ENCODE peak calls at places on chromosomes 16 and 17, in nine cellular contexts. One of them, this sample, is unnamed.

GRCh38 chr17:33521784-33522183 is 228.7 kb upstream of the ASIC2 start:
- DNase-seq in tibial artery: no peak
- DNase-seq in GM12865: peak
- DNase-seq in RWPE1: peak
- DNase-seq in neural crest cell: no peak
- DNase-seq in neural progenitor cell: peak
- DNase-seq in psoas muscle: no peak
- DNase-seq in breast epithelium: no peak
- DNase-seq in bronchial epithelial cell: no peak
- DNase-seq in this sample: peak

GRCh38 chr17:61291457-61292311 is 108.0 kb upstream of the TBX2 start:
- DNase-seq in neural crest cell: no peak
- DNase-seq in breast epithelium: no peak
- DNase-seq in RWPE1: no peak
- DNase-seq in bronchial epithelial cell: no peak
- DNase-seq in tibial artery: no peak
- DNase-seq in neural progenitor cell: no peak
- DNase-seq in GM12865: no peak
- DNase-seq in psoas muscle: no peak
- DNase-seq in this sample: no peak

GRCh38 chr17:34981538-34982241 is 1.4 kb downstream of the LIG3 start:
- DNase-seq in psoas muscle: no peak
- DNase-seq in tibial artery: no peak
- DNase-seq in breast epithelium: no peak
- DNase-seq in neural progenitor cell: peak
- DNase-seq in GM12865: no peak
- DNase-seq in neural crest cell: no peak
- DNase-seq in bronchial epithelial cell: peak
- DNase-seq in RWPE1: no peak
- DNase-seq in this sample: no peak

GRCh38 chr17:40796846-40797245 is 2.9 kb downstream of the KRT28 start:
- DNase-seq in tibial artery: no peak
- DNase-seq in neural crest cell: no peak
- DNase-seq in bronchial epithelial cell: no peak
- DNase-seq in psoas muscle: no peak
- DNase-seq in RWPE1: no peak
- DNase-seq in GM12865: no peak
- DNase-seq in breast epithelium: no peak
- DNase-seq in neural progenitor cell: no peak
- DNase-seq in this sample: no peak

GRCh38 chr17:83122834-83123233 is 43.4 kb downstream of the METRNL start:
- DNase-seq in bronchial epithelial cell: no peak
- DNase-seq in breast epithelium: peak
- DNase-seq in tibial artery: peak
- DNase-seq in neural progenitor cell: no peak
- DNase-seq in GM12865: no peak
- DNase-seq in psoas muscle: no peak
- DNase-seq in RWPE1: no peak
- DNase-seq in neural crest cell: no peak
- DNase-seq in this sample: no peak

GRCh38 chr16:67844441-67844840 is 2.3 kb upstream of the NUTF2 start:
- DNase-seq in tibial artery: no peak
- DNase-seq in bronchial epithelial cell: peak
- DNase-seq in neural crest cell: no peak
- DNase-seq in neural progenitor cell: peak
- DNase-seq in GM12865: no peak
- DNase-seq in breast epithelium: no peak
- DNase-seq in RWPE1: peak
- DNase-seq in psoas muscle: no peak
- DNase-seq in this sample: no peak

GRCh38 chr17:28405632-28406477 is at the start of gene SLC46A1:
- DNase-seq in neural crest cell: peak
- DNase-seq in breast epithelium: no peak
- DNase-seq in bronchial epithelial cell: no peak
- DNase-seq in tibial artery: peak
- DNase-seq in psoas muscle: peak
- DNase-seq in neural progenitor cell: peak
- DNase-seq in GM12865: peak
- DNase-seq in RWPE1: peak
- DNase-seq in this sample: peak

GRCh38 chr17:1718362-1719165 is 5.9 kb upstream of the WDR81 start:
- DNase-seq in psoas muscle: no peak
- DNase-seq in breast epithelium: no peak
- DNase-seq in tibial artery: peak
- DNase-seq in GM12865: no peak
- DNase-seq in bronchial epithelial cell: no peak
- DNase-seq in neural crest cell: no peak
- DNase-seq in neural progenitor cell: no peak
- DNase-seq in RWPE1: no peak
- DNase-seq in this sample: no peak

GRCh38 chr17:73166731-73167581 is 2.1 kb downstream of the SSTR2 start:
- DNase-seq in neural progenitor cell: no peak
- DNase-seq in RWPE1: no peak
- DNase-seq in GM12865: peak
- DNase-seq in tibial artery: no peak
- DNase-seq in bronchial epithelial cell: peak
- DNase-seq in neural crest cell: no peak
- DNase-seq in psoas muscle: no peak
- DNase-seq in breast epithelium: no peak
- DNase-seq in this sample: no peak

GRCh38 chr16:84975522-84975921 is 35.8 kb downstream of the ZDHHC7 start:
- DNase-seq in neural progenitor cell: no peak
- DNase-seq in tibial artery: no peak
- DNase-seq in bronchial epithelial cell: no peak
- DNase-seq in psoas muscle: no peak
- DNase-seq in RWPE1: no peak
- DNase-seq in breast epithelium: no peak
- DNase-seq in neural crest cell: no peak
- DNase-seq in GM12865: no peak
- DNase-seq in this sample: no peak

GRCh38 chr16:84672276-84673202 is 24.2 kb downstream of the KLHL36 start:
- DNase-seq in tibial artery: peak
- DNase-seq in neural progenitor cell: peak
- DNase-seq in psoas muscle: peak
- DNase-seq in GM12865: peak
- DNase-seq in neural crest cell: peak
- DNase-seq in breast epithelium: peak
- DNase-seq in RWPE1: peak
- DNase-seq in bronchial epithelial cell: peak
- DNase-seq in this sample: peak

GRCh38 chr17:80397686-80398085 is 17.3 kb upstream of the ENDOV start:
- DNase-seq in GM12865: no peak
- DNase-seq in bronchial epithelial cell: no peak
- DNase-seq in breast epithelium: no peak
- DNase-seq in RWPE1: no peak
- DNase-seq in tibial artery: no peak
- DNase-seq in neural crest cell: no peak
- DNase-seq in neural progenitor cell: peak
- DNase-seq in psoas muscle: no peak
- DNase-seq in this sample: no peak

GRCh38 chr17:28563475-28563874 is 7.8 kb downstream of the PIGS start:
- DNase-seq in psoas muscle: no peak
- DNase-seq in bronchial epithelial cell: no peak
- DNase-seq in breast epithelium: no peak
- DNase-seq in RWPE1: no peak
- DNase-seq in neural progenitor cell: no peak
- DNase-seq in tibial artery: no peak
- DNase-seq in neural crest cell: no peak
- DNase-seq in GM12865: no peak
- DNase-seq in this sample: no peak

DNA sequence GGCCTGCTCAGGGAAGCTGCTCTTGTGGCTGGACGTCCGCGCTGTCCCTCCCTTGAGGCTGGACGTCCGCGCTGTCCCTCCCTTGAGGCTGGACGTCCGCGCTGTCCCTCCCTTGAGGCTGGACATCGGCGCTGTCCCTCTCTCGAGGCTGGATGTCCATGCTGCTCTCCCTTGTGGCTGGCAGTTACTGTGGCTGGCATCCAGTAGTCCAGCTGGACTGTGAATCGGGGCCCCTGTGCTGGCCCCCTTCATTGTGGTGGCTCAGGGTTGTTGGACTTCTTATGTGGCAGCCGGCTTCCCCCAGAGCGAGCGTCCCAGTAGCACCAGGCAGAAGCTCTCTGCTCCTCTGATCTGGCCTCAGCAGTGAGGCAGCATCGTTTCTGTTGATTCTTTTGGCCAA is 141.5 kb downstream of the IRF8 start:
- DNase-seq in psoas muscle: no peak
- DNase-seq in breast epithelium: no peak
- DNase-seq in neural progenitor cell: no peak
- DNase-seq in GM12865: no peak
- DNase-seq in neural crest cell: no peak
- DNase-seq in RWPE1: no peak
- DNase-seq in bronchial epithelial cell: no peak
- DNase-seq in tibial artery: no peak
- DNase-seq in this sample: no peak
- TF ChIP-seq CTCF in psoas muscle: no peak
- TF ChIP-seq CTCF in breast epithelium: no peak
- TF ChIP-seq CTCF in neural progenitor cell: no peak
- TF ChIP-seq CTCF in GM12865: no peak
- TF ChIP-seq CTCF in neural crest cell: no peak
- TF ChIP-seq CTCF in RWPE1: no peak
- TF ChIP-seq CTCF in bronchial epithelial cell: no peak
- TF ChIP-seq CTCF in tibial artery: no peak
- TF ChIP-seq CTCF in this sample: no peak

DNA sequence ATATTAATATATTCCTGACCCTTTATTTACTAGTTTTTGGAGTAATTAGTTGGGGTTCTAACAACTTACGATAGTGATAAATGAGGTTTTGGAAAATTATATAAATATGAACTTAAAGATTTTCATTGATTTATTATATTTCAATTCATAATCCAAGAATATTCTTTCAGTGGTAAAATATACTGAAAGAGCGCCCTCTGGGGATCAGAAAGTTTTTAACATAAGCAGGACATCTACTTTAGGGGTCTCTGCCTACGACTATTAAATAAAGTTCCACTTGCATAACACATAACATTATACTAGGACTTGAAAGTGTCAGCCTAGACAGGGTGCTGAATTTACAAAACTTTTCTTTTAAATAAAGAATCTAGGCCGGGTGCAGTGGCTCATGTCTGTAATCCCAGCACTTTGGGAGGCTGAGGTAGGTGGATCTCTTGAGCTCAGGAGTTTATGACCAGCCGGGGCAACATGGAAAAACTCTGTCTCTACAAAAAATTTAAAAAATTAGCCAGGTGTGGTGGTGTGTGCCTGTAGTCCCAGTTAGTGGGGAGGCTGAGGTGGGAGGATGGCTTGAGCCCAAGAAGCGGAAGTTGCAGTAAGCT is 15.6 kb downstream of the RFWD3 start:
- DNase-seq in neural progenitor cell: peak
- DNase-seq in RWPE1: no peak
- DNase-seq in bronchial epithelial cell: no peak
- DNase-seq in neural crest cell: peak
- DNase-seq in psoas muscle: no peak
- DNase-seq in GM12865: no peak
- DNase-seq in breast epithelium: no peak
- DNase-seq in tibial artery: no peak
- DNase-seq in this sample: peak
- TF ChIP-seq CTCF in neural progenitor cell: peak
- TF ChIP-seq CTCF in RWPE1: peak
- TF ChIP-seq CTCF in bronchial epithelial cell: peak
- TF ChIP-seq CTCF in neural crest cell: peak
- TF ChIP-seq CTCF in psoas muscle: peak
- TF ChIP-seq CTCF in GM12865: peak
- TF ChIP-seq CTCF in breast epithelium: no peak
- TF ChIP-seq CTCF in tibial artery: no peak
- TF ChIP-seq CTCF in this sample: peak

GRCh38 chr16:29815032-29815721 is 775 bp upstream of the PAGR1 start:
- DNase-seq in breast epithelium: no peak
- DNase-seq in GM12865: no peak
- DNase-seq in psoas muscle: peak
- DNase-seq in RWPE1: no peak
- DNase-seq in neural crest cell: peak
- DNase-seq in neural progenitor cell: peak
- DNase-seq in bronchial epithelial cell: no peak
- DNase-seq in tibial artery: peak
- DNase-seq in this sample: peak

GRCh38 chr16:29814592-29814991 is 1.4 kb upstream of the PAGR1 start:
- DNase-seq in bronchial epithelial cell: no peak
- DNase-seq in GM12865: no peak
- DNase-seq in psoas muscle: no peak
- DNase-seq in breast epithelium: no peak
- DNase-seq in neural crest cell: no peak
- DNase-seq in neural progenitor cell: peak
- DNase-seq in tibial artery: no peak
- DNase-seq in RWPE1: no peak
- DNase-seq in this sample: no peak

GRCh38 chr16:29818082-29818481 is 2.1 kb downstream of the PAGR1 start:
- DNase-seq in psoas muscle: no peak
- DNase-seq in breast epithelium: no peak
- DNase-seq in bronchial epithelial cell: no peak
- DNase-seq in tibial artery: no peak
- DNase-seq in neural crest cell: no peak
- DNase-seq in RWPE1: no peak
- DNase-seq in neural progenitor cell: no peak
- DNase-seq in GM12865: no peak
- DNase-seq in this sample: no peak

GRCh38 chr16:29816694-29817441 is 916 bp downstream of the PAGR1 start:
- DNase-seq in neural progenitor cell: peak
- DNase-seq in psoas muscle: peak
- DNase-seq in bronchial epithelial cell: peak
- DNase-seq in tibial artery: peak
- DNase-seq in breast epithelium: no peak
- DNase-seq in RWPE1: peak
- DNase-seq in neural crest cell: peak
- DNase-seq in GM12865: peak
- DNase-seq in this sample: peak

GRCh38 chr16:29815793-29816693 is at the start of gene PAGR1:
- DNase-seq in breast epithelium: peak
- DNase-seq in neural crest cell: peak
- DNase-seq in tibial artery: peak
- DNase-seq in bronchial epithelial cell: peak
- DNase-seq in GM12865: peak
- DNase-seq in psoas muscle: peak
- DNase-seq in neural progenitor cell: peak
- DNase-seq in RWPE1: peak
- DNase-seq in this sample: peak
- TF ChIP-seq CTCF in breast epithelium: peak
- TF ChIP-seq CTCF in neural crest cell: peak
- TF ChIP-seq CTCF in tibial artery: peak
- TF ChIP-seq CTCF in bronchial epithelial cell: peak
- TF ChIP-seq CTCF in GM12865: peak
- TF ChIP-seq CTCF in psoas muscle: peak
- TF ChIP-seq CTCF in neural progenitor cell: peak
- TF ChIP-seq CTCF in RWPE1: peak
- TF ChIP-seq CTCF in this sample: peak

DNA sequence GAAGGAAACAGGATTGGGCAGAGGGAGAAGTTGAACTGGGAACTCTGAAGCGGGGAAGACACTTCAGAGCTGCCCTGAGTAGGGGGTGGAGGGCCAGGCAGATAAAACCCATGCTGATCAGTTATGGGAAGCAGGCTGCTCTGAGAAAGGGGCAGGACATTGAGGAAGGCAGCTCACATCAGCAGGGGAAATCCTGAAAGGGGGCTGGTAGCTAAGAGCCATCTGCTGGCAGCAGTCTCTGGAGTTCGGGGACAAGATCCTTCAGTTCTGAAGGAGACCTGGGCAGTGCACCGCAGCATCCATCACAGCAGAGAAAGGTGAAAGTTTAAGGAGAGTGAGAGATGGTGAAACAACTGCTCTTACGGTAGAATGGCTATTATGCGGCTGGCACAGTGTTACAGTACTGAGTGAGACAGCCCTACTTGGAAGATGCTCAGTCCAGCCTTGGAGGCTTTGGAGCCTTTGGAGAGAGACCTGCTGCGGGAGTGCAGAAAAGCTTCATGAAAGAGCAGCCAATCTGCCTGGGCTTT is 5.4 kb upstream of the KIF18B start:
- DNase-seq in GM12865: no peak
- DNase-seq in psoas muscle: no peak
- DNase-seq in tibial artery: peak
- DNase-seq in bronchial epithelial cell: no peak
- DNase-seq in neural crest cell: no peak
- DNase-seq in neural progenitor cell: peak
- DNase-seq in breast epithelium: peak
- DNase-seq in RWPE1: no peak
- DNase-seq in this sample: no peak
- TF ChIP-seq CTCF in GM12865: no peak
- TF ChIP-seq CTCF in psoas muscle: no peak
- TF ChIP-seq CTCF in tibial artery: no peak
- TF ChIP-seq CTCF in bronchial epithelial cell: no peak
- TF ChIP-seq CTCF in neural crest cell: no peak
- TF ChIP-seq CTCF in neural progenitor cell: no peak
- TF ChIP-seq CTCF in breast epithelium: no peak
- TF ChIP-seq CTCF in RWPE1: no peak
- TF ChIP-seq CTCF in this sample: no peak